ENCODE peak calls at places on chromosomes 3 and 15, in six cellular contexts. J, D, C, O, Q and Y are unnamed samples.

GRCh38 chr15:38609097-38609738 is 44.6 kb upstream of the RASGRP1 start:
- DNase-seq in J (no peak), D (no peak), C (no peak), O (no peak), Q (no peak), Y (no peak)

GRCh38 chr15:83559310-83559966 is 94.5 kb upstream of the ADAMTSL3 start:
- DNase-seq in J (peak), D (peak), C (peak), O (peak), Q (no peak), Y (peak)

GRCh38 chr3:170848294-170848917 is 21.6 kb downstream of the RPL22L1 start:
- DNase-seq in J (no peak), D (peak), C (no peak), O (no peak), Q (no peak), Y (no peak)

GRCh38 chr15:73324496-73325170 is 44.1 kb downstream of the HCN4 start:
- DNase-seq in J (no peak), D (no peak), C (no peak), O (no peak), Q (no peak), Y (no peak)

GRCh38 chr15:87981969-87982368 is 274.6 kb downstream of the NTRK3 start:
- DNase-seq in J (no peak), D (peak), C (no peak), O (no peak), Q (no peak), Y (no peak)

GRCh38 chr3:182243625-182244024 is 531.9 kb downstream of the SOX2 start:
- DNase-seq in J (no peak), D (no peak), C (no peak), O (no peak), Q (no peak), Y (no peak)

GRCh38 chr3:184241447-184242296 is 7.1 kb downstream of the ALG3 start:
- DNase-seq in J (peak), D (peak), C (no peak), O (peak), Q (no peak), Y (peak)

GRCh38 chr15:62606376-62607164 is 436.0 kb upstream of the TPM1 start:
- DNase-seq in J (peak), D (peak), C (no peak), O (no peak), Q (peak), Y (peak)

GRCh38 chr3:126889276-126890201 is 93.4 kb upstream of the PLXNA1 start:
- DNase-seq in J (no peak), D (no peak), C (no peak), O (no peak), Q (no peak), Y (no peak)

GRCh38 chr15:22253676-22254408 is 173.5 kb downstream of the OR4M2 start:
- DNase-seq in J (no peak), D (no peak), C (no peak), O (no peak), Q (no peak), Y (no peak)

GRCh38 chr3:82224661-82225060 is 463.2 kb upstream of the GBE1 start:
- DNase-seq in J (no peak), D (no peak), C (no peak), O (no peak), Q (no peak), Y (no peak)

GRCh38 chr3:190989213-190989612 is 126.7 kb upstream of the GMNC start:
- DNase-seq in J (no peak), D (no peak), C (no peak), O (no peak), Q (no peak), Y (no peak)

GRCh38 chr3:52259448-52259847 is 13.9 kb downstream of the PPM1M start:
- DNase-seq in J (no peak), D (no peak), C (no peak), O (no peak), Q (no peak), Y (no peak)

GRCh38 chr15:101151286-101151685 is 100.6 kb downstream of the CHSY1 start:
- DNase-seq in J (no peak), D (no peak), C (no peak), O (no peak), Q (no peak), Y (no peak)

GRCh38 chr3:103786296-103786695 is 1351.5 kb downstream of the ZPLD1 start:
- DNase-seq in J (no peak), D (peak), C (no peak), O (no peak), Q (no peak), Y (no peak)

GRCh38 chr15:92610101-92610520 is 45.5 kb downstream of the FAM174B start:
- DNase-seq in J (no peak), D (no peak), C (no peak), O (no peak), Q (no peak), Y (no peak)

GRCh38 chr3:99686955-99687612 is 48.7 kb downstream of the COL8A1 start:
- DNase-seq in J (peak), D (peak), C (no peak), O (peak), Q (no peak), Y (peak)

GRCh38 chr3:196947860-196948441 is 5.6 kb upstream of the NCBP2 start:
- DNase-seq in J (no peak), D (no peak), C (no peak), O (no peak), Q (no peak), Y (no peak)

GRCh38 chr15:38378162-38378560 is 75.8 kb upstream of the FAM98B start:
- DNase-seq in J (no peak), D (peak), C (peak), O (no peak), Q (no peak), Y (no peak)

GRCh38 chr3:31106204-31106603 is 211.7 kb upstream of the GADL1 start:
- DNase-seq in J (no peak), D (peak), C (no peak), O (no peak), Q (peak), Y (peak)

GRCh38 chr3:8416965-8417364 is 84.7 kb upstream of the LMCD1 start:
- DNase-seq in J (peak), D (peak), C (no peak), O (peak), Q (no peak), Y (no peak)

GRCh38 chr3:55343486-55344357 is 143.4 kb downstream of the WNT5A start:
- DNase-seq in J (no peak), D (peak), C (no peak), O (no peak), Q (no peak), Y (no peak)

GRCh38 chr15:47673343-47673761 is 44.0 kb upstream of the SEMA6D start:
- DNase-seq in J (no peak), D (peak), C (no peak), O (no peak), Q (no peak), Y (no peak)

GRCh38 chr3:174859756-174860155 is 622 bp downstream of the NAALADL2 start:
- DNase-seq in J (peak), D (no peak), C (no peak), O (no peak), Q (no peak), Y (no peak)

GRCh38 chr3:189954733-189955665 is 165.7 kb downstream of the P3H2 start:
- DNase-seq in J (no peak), D (no peak), C (no peak), O (no peak), Q (no peak), Y (no peak)

GRCh38 chr3:133856316-133856715 is 39.4 kb downstream of the RAB6B start:
- DNase-seq in J (no peak), D (peak), C (no peak), O (no peak), Q (no peak), Y (peak)

GRCh38 chr3:44983413-44984040 is 7.5 kb downstream of the EXOSC7 start:
- DNase-seq in J (no peak), D (no peak), C (no peak), O (no peak), Q (no peak), Y (no peak)

GRCh38 chr3:134364936-134365765 is 9.1 kb downstream of the AMOTL2 start:
- DNase-seq in J (no peak), D (no peak), C (no peak), O (no peak), Q (no peak), Y (peak)

GRCh38 chr3:194329566-194329965 is 21.6 kb downstream of the CPN2 start:
- DNase-seq in J (no peak), D (no peak), C (no peak), O (no peak), Q (no peak), Y (no peak)

GRCh38 chr15:56820333-56820732 is 87.0 kb upstream of the ZNF280D start:
- DNase-seq in J (no peak), D (no peak), C (no peak), O (no peak), Q (no peak), Y (no peak)

GRCh38 chr3:71584216-71585061 is 911 bp upstream of the FOXP1 start:
- DNase-seq in J (peak), D (peak), C (no peak), O (peak), Q (no peak), Y (peak)

GRCh38 chr3:49461443-49462171 is 8.5 kb upstream of the DAG1 start:
- DNase-seq in J (peak), D (peak), C (no peak), O (peak), Q (no peak), Y (no peak)

GRCh38 chr15:48084759-48085420 is 35.9 kb upstream of the SLC24A5 start:
- DNase-seq in J (no peak), D (peak), C (no peak), O (peak), Q (no peak), Y (peak)

GRCh38 chr3:58391156-58391865 is 42.3 kb downstream of the PDHB start:
- DNase-seq in J (no peak), D (peak), C (no peak), O (no peak), Q (no peak), Y (no peak)

GRCh38 chr15:74191798-74192197 is 10.8 kb downstream of the STRA6 start:
- DNase-seq in J (no peak), D (no peak), C (no peak), O (no peak), Q (no peak), Y (no peak)

GRCh38 chr3:53337167-53337940 is 10.0 kb downstream of the DCP1A start:
- DNase-seq in J (no peak), D (peak), C (no peak), O (no peak), Q (no peak), Y (no peak)